ENCODE peak calls at places on chromosomes 4 and X, in five cellular contexts. Y is ovary, W is A549, R is upper lobe of left lung, Q is sigmoid colon. V is an unnamed sample.

GRCh38 chrX:123432362-123433150 is 248.5 kb downstream of the GRIA3 start:
- DNase-seq in Y (no peak), W (no peak), R (no peak), Q (no peak), V (peak; percentile 44)

GRCh38 chr4:38013461-38014366 is 53.5 kb downstream of the PTTG2 start:
- DNase-seq in Y (no peak), W (no peak), R (no peak), Q (peak; percentile 83), V (peak; percentile 85)

GRCh38 chr4:128819082-128819742 is 9.7 kb downstream of the JADE1 start:
- DNase-seq in Y (no peak), W (no peak), R (no peak), Q (no peak), V (no peak)

GRCh38 chr4:123811763-123812390 is 415.3 kb downstream of the SPRY1 start:
- DNase-seq in Y (no peak), W (no peak), R (no peak), Q (no peak), V (no peak)

GRCh38 chr4:150976478-150977118 is 38.5 kb downstream of the LRBA start:
- DNase-seq in Y (no peak), W (no peak), R (no peak), Q (no peak), V (no peak)

GRCh38 chr4:137768196-137768595 is 235.9 kb upstream of the PCDH18 start:
- DNase-seq in Y (no peak), W (no peak), R (no peak), Q (no peak), V (no peak)

GRCh38 chr4:92264163-92264562 is 39.6 kb upstream of the GRID2 start:
- DNase-seq in Y (no peak), W (no peak), R (no peak), Q (no peak), V (no peak)

GRCh38 chrX:101691823-101692222 is 32.2 kb upstream of the ARMCX2 start:
- DNase-seq in Y (no peak), W (no peak), R (no peak), Q (no peak), V (no peak)

GRCh38 chr4:8198206-8198905 is 734 bp upstream of the SH3TC1 start:
- DNase-seq in Y (no peak), W (no peak), R (peak; percentile 73), Q (no peak), V (peak; percentile 62)

GRCh38 chr4:19005211-19005610 is 983.7 kb upstream of the LCORL start:
- DNase-seq in Y (no peak), W (no peak), R (no peak), Q (no peak), V (no peak)

GRCh38 chr4:81682492-81682891 is 210.8 kb upstream of the RASGEF1B start:
- DNase-seq in Y (no peak), W (no peak), R (no peak), Q (no peak), V (no peak)

GRCh38 chr4:125352521-125352920 is 37.8 kb downstream of the FAT4 start:
- DNase-seq in Y (no peak), W (no peak), R (no peak), Q (no peak), V (no peak)
- TF ChIP-seq EP300 in Y (no peak), W (no peak), R (no peak), Q (no peak), V (no peak)

DNA sequence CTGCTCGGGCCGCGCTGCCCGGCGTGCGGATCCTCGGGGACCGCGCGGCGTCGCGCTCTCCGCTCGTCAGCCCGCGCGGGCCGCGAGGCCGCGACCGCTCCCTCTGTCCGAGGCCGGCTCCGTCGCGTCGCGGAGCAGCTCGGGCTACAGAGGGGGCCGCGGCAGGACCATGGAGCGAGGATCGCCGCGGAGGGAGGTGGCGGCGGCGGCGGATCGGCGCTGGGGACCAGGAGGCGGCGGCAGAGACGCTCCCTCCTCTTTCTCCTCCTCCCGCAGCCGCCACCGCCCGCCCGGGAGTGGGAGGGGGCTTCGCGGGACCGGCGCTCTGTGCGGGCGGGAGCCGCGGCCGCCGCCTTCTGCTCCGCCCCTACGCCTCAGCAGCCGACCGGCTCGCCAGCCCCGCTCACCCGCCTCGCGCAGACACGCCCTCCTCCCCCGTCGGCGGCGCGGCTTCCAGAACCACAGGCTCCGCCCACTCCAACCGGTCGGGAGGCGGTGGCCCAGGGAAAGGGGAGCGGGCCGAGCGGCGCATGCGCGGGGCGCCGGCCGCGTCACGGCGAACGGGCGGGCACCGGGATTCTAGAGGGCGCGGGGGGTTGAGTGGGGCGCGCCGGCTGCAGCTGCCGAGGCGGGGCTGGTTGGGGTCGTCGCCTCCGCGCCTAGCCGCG is at the start of gene CASK:
- DNase-seq in Y (peak; percentile 94), W (peak; percentile 52), R (peak; percentile 97), Q (peak; percentile 96), V (peak; percentile 94)
- TF ChIP-seq POLR2A in Y (peak; percentile 64), W (peak; percentile 51), R (peak; percentile 85), Q (no peak), V (no peak)

DNA sequence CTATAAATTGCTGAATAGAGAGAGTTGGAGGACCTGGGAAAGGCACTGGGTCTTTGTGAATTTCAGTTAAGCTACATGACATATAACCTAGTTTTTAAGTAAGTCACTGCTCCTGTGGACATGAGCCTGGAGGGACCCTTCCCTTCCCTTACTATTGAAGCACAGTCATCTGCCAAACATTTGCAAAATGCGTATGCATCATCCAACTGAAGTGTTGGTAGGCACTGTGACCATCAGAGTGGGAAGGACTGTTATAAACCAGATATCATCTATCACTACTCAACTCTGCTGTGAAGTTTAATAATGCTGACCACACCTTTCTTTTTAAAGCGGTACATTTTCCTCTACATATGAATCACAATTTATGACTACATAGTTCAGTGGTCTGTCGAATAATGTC is 5.2 kb downstream of the GABRA3 start:
- DNase-seq in Y (no peak), W (no peak), R (no peak), Q (no peak), V (no peak)
- H3K9me3 ChIP-seq in Y (no peaks in the 10 kb centered on the region), W (no peaks in the 10 kb centered on the region), R (no peaks in the 10 kb centered on the region), Q (no peaks in the 10 kb centered on the region), V (no peaks in the 10 kb centered on the region)

GRCh38 chrX:142702749-142703148 is 323.0 kb upstream of the SPANXN4 start:
- DNase-seq in Y (no peak), W (no peak), R (no peak), Q (no peak), V (no peak)
- TF ChIP-seq EP300 in Y (no peak), W (no peak), R (no peak), Q (no peak), V (no peak)

DNA sequence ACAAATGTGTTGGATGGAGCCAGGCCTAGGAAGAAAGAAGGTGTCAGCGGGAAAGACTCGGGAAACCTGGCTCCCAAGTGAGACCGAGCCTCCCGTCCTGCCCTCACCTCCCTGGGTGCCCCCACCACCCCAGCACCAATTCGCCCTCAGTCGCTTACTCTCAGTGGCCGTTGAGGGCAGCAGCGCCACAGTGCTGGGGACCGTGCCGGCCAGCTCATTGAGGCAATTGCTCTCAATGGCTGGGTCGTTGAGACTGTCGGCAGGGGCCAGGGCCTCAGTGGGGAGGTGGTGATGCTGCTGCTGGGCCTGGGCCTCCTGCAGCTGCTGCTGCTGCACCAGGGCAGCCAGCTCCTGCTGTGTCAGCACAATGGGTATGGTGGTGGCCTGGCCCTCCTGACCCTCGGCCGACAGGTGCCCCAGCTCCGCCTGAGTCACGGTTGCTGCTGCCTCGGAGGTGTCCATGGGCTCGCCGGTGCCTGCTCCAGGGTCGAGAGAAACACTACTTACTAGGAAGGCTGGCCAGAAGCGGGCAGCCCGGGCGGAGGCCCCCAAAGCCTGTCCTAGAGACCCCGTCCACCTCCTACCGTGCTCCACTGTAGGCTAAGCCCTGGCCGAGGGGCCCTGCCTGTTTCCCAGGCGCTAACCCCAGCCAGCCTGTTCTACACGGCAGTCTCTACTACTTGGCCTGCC is 7.4 kb upstream of the RENBP start:
- DNase-seq in Y (no peak), W (no peak), R (no peak), Q (no peak), V (no peak)
- TF ChIP-seq POLR2A in Y (no peak), W (no peak), R (no peak), Q (no peak), V (no peak)

GRCh38 chrX:67718926-67719325 is 175.1 kb downstream of the AR start:
- DNase-seq in Y (no peak), W (no peak), R (no peak), Q (no peak), V (no peak)

GRCh38 chrX:67720344-67720743 is 176.5 kb downstream of the AR start:
- DNase-seq in Y (no peak), W (no peak), R (no peak), Q (no peak), V (no peak)

GRCh38 chrX:67721321-67721720 is 177.5 kb downstream of the AR start:
- DNase-seq in Y (no peak), W (no peak), R (no peak), Q (no peak), V (no peak)

GRCh38 chrX:67714004-67714403 is 170.2 kb downstream of the AR start:
- DNase-seq in Y (no peak), W (no peak), R (no peak), Q (no peak), V (no peak)

DNA sequence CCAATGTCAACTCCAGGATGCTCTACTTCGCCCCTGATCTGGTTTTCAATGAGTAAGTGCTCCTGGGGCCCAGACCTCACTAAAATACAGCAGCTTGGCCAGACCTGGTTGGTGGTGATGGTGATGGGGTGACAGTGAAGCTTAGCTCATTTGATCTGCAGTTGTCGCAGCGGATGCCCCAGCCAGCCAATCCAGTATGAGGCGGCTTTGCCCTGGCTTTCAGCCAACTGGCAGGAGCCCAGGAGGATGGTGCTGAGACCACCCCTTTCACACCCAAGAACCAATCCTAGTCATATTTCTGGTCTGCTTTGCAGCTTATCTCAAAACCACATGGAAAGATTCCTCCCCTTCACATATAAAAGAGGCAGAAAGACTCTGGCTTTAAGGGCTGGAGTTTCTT is 173.8 kb downstream of the AR start:
- DNase-seq in Y (no peak), W (no peak), R (no peak), Q (no peak), V (no peak)
- H3K9me3 ChIP-seq in Y (no peaks in the 10 kb centered on the region), W (no peaks in the 10 kb centered on the region), R (no peaks in the 10 kb centered on the region), Q (no peaks in the 10 kb centered on the region), V (no peaks in the 10 kb centered on the region)

GRCh38 chr4:99715286-99715685 is 57.7 kb upstream of the C4orf54 start:
- DNase-seq in Y (no peak), W (no peak), R (no peak), Q (no peak), V (no peak)

GRCh38 chr4:99722662-99723061 is 65.0 kb upstream of the C4orf54 start:
- DNase-seq in Y (no peak), W (no peak), R (no peak), Q (no peak), V (no peak)

GRCh38 chr4:99722006-99722405 is 64.4 kb upstream of the C4orf54 start:
- DNase-seq in Y (no peak), W (no peak), R (no peak), Q (no peak), V (no peak)

GRCh38 chr4:99723555-99724450 is 66.2 kb upstream of the C4orf54 start:
- DNase-seq in Y (peak; percentile 42), W (peak; percentile 38), R (no peak), Q (peak; percentile 88), V (peak; percentile 71)

DNA sequence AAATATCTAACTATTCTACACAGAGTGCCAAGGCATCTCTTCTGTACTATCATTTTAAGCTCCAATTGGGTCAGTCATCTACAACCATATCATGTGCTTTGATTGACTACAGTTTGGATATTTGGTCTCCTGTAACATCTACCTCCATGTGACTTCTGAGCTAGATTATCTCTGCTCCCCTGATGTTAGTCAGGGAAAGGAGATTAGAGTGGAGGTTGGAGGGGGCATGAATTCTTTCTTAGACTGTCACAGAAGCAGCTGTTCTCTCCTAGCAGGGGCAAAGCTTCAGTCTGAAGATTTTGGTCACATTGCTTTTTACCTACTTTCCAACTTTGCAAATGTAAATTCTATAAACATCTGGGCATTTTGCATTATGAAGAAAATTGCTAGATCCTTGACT is 62.6 kb upstream of the C4orf54 start:
- DNase-seq in Y (no peak), W (no peak), R (no peak), Q (no peak), V (no peak)
- TF ChIP-seq EP300 in Y (no peak), W (no peak), R (no peak), Q (no peak), V (no peak)

V was measured in stomach.